ENCODE peak calls at places on chromosomes 7 and 10, in six cellular contexts. One of them, this sample, is unnamed.

GRCh38 chr7:18855796-18856195 is 261.6 kb downstream of the TWIST1 start:
- DNase-seq in colonic mucosa: no peak
- DNase-seq in CD8-positive, alpha-beta T cell: no peak
- DNase-seq in lung: no peak
- DNase-seq in GM23338: no peak
- DNase-seq in thyroid gland: no peak
- DNase-seq in this sample: no peak

GRCh38 chr10:26407406-26407969 is 30.7 kb upstream of the APBB1IP start:
- DNase-seq in colonic mucosa: no peak
- DNase-seq in CD8-positive, alpha-beta T cell: no peak
- DNase-seq in lung: no peak
- DNase-seq in GM23338: no peak
- DNase-seq in thyroid gland: no peak
- DNase-seq in this sample: no peak

GRCh38 chr7:155383756-155384491 is 74.0 kb upstream of the EN2 start:
- DNase-seq in colonic mucosa: no peak
- DNase-seq in CD8-positive, alpha-beta T cell: no peak
- DNase-seq in lung: no peak
- DNase-seq in GM23338: no peak
- DNase-seq in thyroid gland: no peak
- DNase-seq in this sample: peak

GRCh38 chr10:75168275-75168674 is 42.3 kb upstream of the VDAC2 start:
- DNase-seq in colonic mucosa: no peak
- DNase-seq in CD8-positive, alpha-beta T cell: no peak
- DNase-seq in lung: no peak
- DNase-seq in GM23338: no peak
- DNase-seq in thyroid gland: no peak
- DNase-seq in this sample: no peak

GRCh38 chr7:39321909-39322498 is 244.2 kb upstream of the YAE1 start:
- DNase-seq in colonic mucosa: no peak
- DNase-seq in CD8-positive, alpha-beta T cell: no peak
- DNase-seq in lung: no peak
- DNase-seq in GM23338: no peak
- DNase-seq in thyroid gland: no peak
- DNase-seq in this sample: no peak

GRCh38 chr10:125720002-125720382 is 483 bp downstream of the EDRF1 start:
- DNase-seq in colonic mucosa: no peak
- DNase-seq in CD8-positive, alpha-beta T cell: no peak
- DNase-seq in lung: no peak
- DNase-seq in GM23338: no peak
- DNase-seq in thyroid gland: no peak
- DNase-seq in this sample: no peak

GRCh38 chr10:27605337-27605736 is 101.2 kb downstream of the RAB18 start:
- DNase-seq in colonic mucosa: no peak
- DNase-seq in CD8-positive, alpha-beta T cell: no peak
- DNase-seq in lung: no peak
- DNase-seq in GM23338: no peak
- DNase-seq in thyroid gland: no peak
- DNase-seq in this sample: no peak

GRCh38 chr7:73852500-73852899 is 8.5 kb upstream of the TMEM270 start:
- DNase-seq in colonic mucosa: no peak
- DNase-seq in CD8-positive, alpha-beta T cell: no peak
- DNase-seq in lung: no peak
- DNase-seq in GM23338: no peak
- DNase-seq in thyroid gland: no peak
- DNase-seq in this sample: no peak

GRCh38 chr7:72053273-72053672 is 358.9 kb downstream of the CALN1 start:
- DNase-seq in colonic mucosa: no peak
- DNase-seq in CD8-positive, alpha-beta T cell: no peak
- DNase-seq in lung: no peak
- DNase-seq in GM23338: no peak
- DNase-seq in thyroid gland: no peak
- DNase-seq in this sample: no peak

GRCh38 chr10:59894114-59894513 is 12.2 kb downstream of the CCDC6 start:
- DNase-seq in colonic mucosa: peak
- DNase-seq in CD8-positive, alpha-beta T cell: no peak
- DNase-seq in lung: peak
- DNase-seq in GM23338: no peak
- DNase-seq in thyroid gland: peak
- DNase-seq in this sample: no peak

GRCh38 chr7:46663025-46663424 is 742.0 kb upstream of the IGFBP3 start:
- DNase-seq in colonic mucosa: no peak
- DNase-seq in CD8-positive, alpha-beta T cell: no peak
- DNase-seq in lung: no peak
- DNase-seq in GM23338: no peak
- DNase-seq in thyroid gland: no peak
- DNase-seq in this sample: no peak

GRCh38 chr7:101911800-101912705 is 94.6 kb downstream of the CUX1 start:
- DNase-seq in colonic mucosa: peak
- DNase-seq in CD8-positive, alpha-beta T cell: no peak
- DNase-seq in lung: peak
- DNase-seq in GM23338: no peak
- DNase-seq in thyroid gland: peak
- DNase-seq in this sample: no peak

GRCh38 chr10:70733051-70733450 is 52.1 kb downstream of the TBATA start:
- DNase-seq in colonic mucosa: no peak
- DNase-seq in CD8-positive, alpha-beta T cell: no peak
- DNase-seq in lung: no peak
- DNase-seq in GM23338: no peak
- DNase-seq in thyroid gland: no peak
- DNase-seq in this sample: no peak

GRCh38 chr7:50531401-50531906 is 33.8 kb downstream of the DDC start:
- DNase-seq in colonic mucosa: peak
- DNase-seq in CD8-positive, alpha-beta T cell: no peak
- DNase-seq in lung: peak
- DNase-seq in GM23338: peak
- DNase-seq in thyroid gland: no peak
- DNase-seq in this sample: no peak

GRCh38 chr7:150403376-150404171 is 24.4 kb downstream of the ZNF775 start:
- DNase-seq in colonic mucosa: no peak
- DNase-seq in CD8-positive, alpha-beta T cell: no peak
- DNase-seq in lung: no peak
- DNase-seq in GM23338: no peak
- DNase-seq in thyroid gland: no peak
- DNase-seq in this sample: peak

GRCh38 chr10:119022846-119023552 is 6.5 kb upstream of the NANOS1 start:
- DNase-seq in colonic mucosa: no peak
- DNase-seq in CD8-positive, alpha-beta T cell: no peak
- DNase-seq in lung: no peak
- DNase-seq in GM23338: peak
- DNase-seq in thyroid gland: no peak
- DNase-seq in this sample: no peak

GRCh38 chr7:40400525-40400924 is 265.7 kb downstream of the SUGCT start:
- DNase-seq in colonic mucosa: no peak
- DNase-seq in CD8-positive, alpha-beta T cell: no peak
- DNase-seq in lung: no peak
- DNase-seq in GM23338: no peak
- DNase-seq in thyroid gland: no peak
- DNase-seq in this sample: no peak

GRCh38 chr7:159318682-159319351 is 174.2 kb upstream of the VIPR2 start:
- DNase-seq in colonic mucosa: no peak
- DNase-seq in CD8-positive, alpha-beta T cell: no peak
- DNase-seq in lung: no peak
- DNase-seq in GM23338: no peak
- DNase-seq in thyroid gland: no peak
- DNase-seq in this sample: no peak

GRCh38 chr10:49187950-49188761 is at the start of gene TMEM273:
- DNase-seq in colonic mucosa: peak
- DNase-seq in CD8-positive, alpha-beta T cell: peak
- DNase-seq in lung: peak
- DNase-seq in GM23338: no peak
- DNase-seq in thyroid gland: peak
- DNase-seq in this sample: peak

GRCh38 chr10:129978322-129978721 is 14.2 kb upstream of the EBF3 start:
- DNase-seq in colonic mucosa: no peak
- DNase-seq in CD8-positive, alpha-beta T cell: no peak
- DNase-seq in lung: no peak
- DNase-seq in GM23338: no peak
- DNase-seq in thyroid gland: no peak
- DNase-seq in this sample: no peak

GRCh38 chr7:5780801-5781496 is 514 bp downstream of the RNF216 start:
- DNase-seq in colonic mucosa: peak
- DNase-seq in CD8-positive, alpha-beta T cell: peak
- DNase-seq in lung: peak
- DNase-seq in GM23338: peak
- DNase-seq in thyroid gland: peak
- DNase-seq in this sample: peak

GRCh38 chr10:59362991-59363390 is 642 bp upstream of the FAM13C start:
- DNase-seq in colonic mucosa: peak
- DNase-seq in CD8-positive, alpha-beta T cell: no peak
- DNase-seq in lung: peak
- DNase-seq in GM23338: peak
- DNase-seq in thyroid gland: peak
- DNase-seq in this sample: peak

GRCh38 chr10:43408710-43409384 is at the start of gene HNRNPF:
- DNase-seq in colonic mucosa: peak
- DNase-seq in CD8-positive, alpha-beta T cell: peak
- DNase-seq in lung: peak
- DNase-seq in GM23338: peak
- DNase-seq in thyroid gland: peak
- DNase-seq in this sample: peak

GRCh38 chr10:7311256-7312178 is 99.3 kb downstream of the SFMBT2 start:
- DNase-seq in colonic mucosa: no peak
- DNase-seq in CD8-positive, alpha-beta T cell: no peak
- DNase-seq in lung: no peak
- DNase-seq in GM23338: no peak
- DNase-seq in thyroid gland: no peak
- DNase-seq in this sample: no peak

GRCh38 chr7:20238754-20239324 is 21.7 kb upstream of the MACC1 start:
- DNase-seq in colonic mucosa: no peak
- DNase-seq in CD8-positive, alpha-beta T cell: no peak
- DNase-seq in lung: no peak
- DNase-seq in GM23338: no peak
- DNase-seq in thyroid gland: no peak
- DNase-seq in this sample: no peak

GRCh38 chr10:9877978-9878377 is 1139.7 kb upstream of the CELF2 start:
- DNase-seq in colonic mucosa: no peak
- DNase-seq in CD8-positive, alpha-beta T cell: no peak
- DNase-seq in lung: no peak
- DNase-seq in GM23338: no peak
- DNase-seq in thyroid gland: no peak
- DNase-seq in this sample: no peak

GRCh38 chr10:113982745-113983144 is 60.9 kb upstream of the ADRB1 start:
- DNase-seq in colonic mucosa: no peak
- DNase-seq in CD8-positive, alpha-beta T cell: no peak
- DNase-seq in lung: peak
- DNase-seq in GM23338: no peak
- DNase-seq in thyroid gland: peak
- DNase-seq in this sample: peak

GRCh38 chr10:113982296-113982695 is 61.4 kb upstream of the ADRB1 start:
- DNase-seq in colonic mucosa: no peak
- DNase-seq in CD8-positive, alpha-beta T cell: no peak
- DNase-seq in lung: no peak
- DNase-seq in GM23338: no peak
- DNase-seq in thyroid gland: no peak
- DNase-seq in this sample: no peak

GRCh38 chr10:113985342-113985844 is 58.3 kb upstream of the ADRB1 start:
- DNase-seq in colonic mucosa: no peak
- DNase-seq in CD8-positive, alpha-beta T cell: no peak
- DNase-seq in lung: no peak
- DNase-seq in GM23338: no peak
- DNase-seq in thyroid gland: no peak
- DNase-seq in this sample: no peak

GRCh38 chr10:113986316-113986715 is 57.4 kb upstream of the ADRB1 start:
- DNase-seq in colonic mucosa: no peak
- DNase-seq in CD8-positive, alpha-beta T cell: no peak
- DNase-seq in lung: no peak
- DNase-seq in GM23338: no peak
- DNase-seq in thyroid gland: no peak
- DNase-seq in this sample: no peak

DNA sequence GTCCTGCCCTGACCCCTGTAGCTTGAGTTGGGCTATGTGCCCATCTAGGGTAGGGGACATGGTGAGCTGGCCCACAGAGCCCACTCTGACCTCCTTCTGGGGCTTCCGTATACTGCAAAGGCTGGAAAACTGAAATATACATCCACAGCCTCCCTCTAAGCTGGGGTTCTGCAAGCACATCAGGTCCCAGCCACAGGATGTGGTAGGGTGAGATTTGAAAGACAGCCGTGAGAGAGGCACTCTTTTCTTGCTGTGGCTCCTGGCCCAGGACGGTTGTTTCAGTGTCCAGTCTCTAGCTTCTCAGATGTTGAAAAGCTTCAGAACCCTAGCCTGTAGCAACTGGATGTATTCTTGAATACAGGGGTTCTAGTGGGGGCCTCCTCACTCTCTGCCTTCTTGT is 60.1 kb upstream of the ADRB1 start:
- DNase-seq in colonic mucosa: no peak
- DNase-seq in CD8-positive, alpha-beta T cell: no peak
- DNase-seq in lung: no peak
- DNase-seq in GM23338: no peak
- DNase-seq in thyroid gland: no peak
- DNase-seq in this sample: no peak
- H3K27ac ChIP-seq in colonic mucosa: no peak
- H3K27ac ChIP-seq in CD8-positive, alpha-beta T cell: no peak
- H3K27ac ChIP-seq in lung: peak
- H3K27ac ChIP-seq in GM23338: no peak
- H3K27ac ChIP-seq in thyroid gland: peak
- H3K27ac ChIP-seq in this sample: peak

GRCh38 chr7:125363873-125364272 is 434.2 kb upstream of the POT1 start:
- DNase-seq in colonic mucosa: no peak
- DNase-seq in CD8-positive, alpha-beta T cell: no peak
- DNase-seq in lung: no peak
- DNase-seq in GM23338: no peak
- DNase-seq in thyroid gland: no peak
- DNase-seq in this sample: no peak
- TF ChIP-seq CTCF in colonic mucosa: no peak
- TF ChIP-seq CTCF in CD8-positive, alpha-beta T cell: no peak
- TF ChIP-seq CTCF in lung: no peak
- TF ChIP-seq CTCF in GM23338: no peak
- TF ChIP-seq CTCF in thyroid gland: no peak
- TF ChIP-seq CTCF in this sample: no peak

GRCh38 chr10:33247221-33247907 is 87.1 kb downstream of the NRP1 start:
- DNase-seq in colonic mucosa: no peak
- DNase-seq in CD8-positive, alpha-beta T cell: no peak
- DNase-seq in lung: no peak
- DNase-seq in GM23338: no peak
- DNase-seq in thyroid gland: no peak
- DNase-seq in this sample: no peak
- H3K4me3 ChIP-seq in colonic mucosa: no peak
- H3K4me3 ChIP-seq in CD8-positive, alpha-beta T cell: no peak
- H3K4me3 ChIP-seq in lung: no peak
- H3K4me3 ChIP-seq in GM23338: no peak
- H3K4me3 ChIP-seq in thyroid gland: no peak
- H3K4me3 ChIP-seq in this sample: no peak

DNA sequence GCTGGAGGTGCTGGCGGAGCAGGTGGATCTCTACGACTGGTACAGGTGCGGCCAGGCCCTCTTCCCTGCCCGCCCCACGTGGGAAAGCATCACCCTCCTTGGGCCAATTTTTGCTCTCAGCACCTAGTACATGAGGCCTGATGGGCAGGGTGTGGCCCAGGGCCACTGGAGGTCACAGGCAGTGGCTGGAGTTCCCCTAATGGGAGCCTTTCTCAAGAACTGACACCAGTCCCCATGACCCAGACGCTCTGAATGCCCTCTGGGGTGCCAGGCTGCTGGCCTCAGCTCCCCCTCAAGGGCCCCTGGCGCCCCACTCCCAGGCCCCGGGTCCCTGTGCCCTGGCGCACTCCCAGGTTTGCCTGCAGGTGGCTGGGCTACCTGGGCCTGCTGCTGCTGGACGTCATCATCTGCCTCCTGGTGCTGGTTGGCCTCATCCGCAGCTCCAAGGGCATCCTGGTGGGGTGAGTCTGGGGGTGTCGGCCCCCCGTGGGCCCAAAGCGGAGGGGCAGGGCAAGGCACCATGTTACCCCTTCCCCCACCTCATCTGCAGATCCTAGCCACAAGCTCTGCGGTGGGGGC is 15.9 kb downstream of the TTYH3 start:
- DNase-seq in colonic mucosa: no peak
- DNase-seq in CD8-positive, alpha-beta T cell: no peak
- DNase-seq in lung: no peak
- DNase-seq in GM23338: no peak
- DNase-seq in thyroid gland: no peak
- DNase-seq in this sample: no peak
- H3K27ac ChIP-seq in colonic mucosa: no peak
- H3K27ac ChIP-seq in CD8-positive, alpha-beta T cell: no peak
- H3K27ac ChIP-seq in lung: no peak
- H3K27ac ChIP-seq in GM23338: no peak
- H3K27ac ChIP-seq in thyroid gland: no peak
- H3K27ac ChIP-seq in this sample: no peak

This sample was measured in kidney.